ENCODE peak calls at places on chromosomes 11 and 22, in six cellular contexts. H is CD8-positive, alpha-beta T cell; F is mammary epithelial cell; S is stomach; O is testis; Z is body of pancreas. K is an unnamed sample. For H3K9me3, the result is how much of the 10 kb centered on the place peaks cover.

GRCh38 chr11:789951-790350 is at the start of gene CEND1:
- DNase-seq in H (no peak), F (no peak), S (no peak), O (no peak), Z (no peak), K (no peak)

GRCh38 chr11:57203882-57204281 is 22.1 kb downstream of the LRRC55 start:
- DNase-seq in H (no peak), F (no peak), S (no peak), O (no peak), Z (no peak), K (no peak)

GRCh38 chr11:3809624-3809928 is 1.2 kb downstream of the PGAP2 start:
- DNase-seq in H (no peak), F (no peak), S (no peak), O (no peak), Z (no peak), K (no peak)

GRCh38 chr11:60937811-60938210 is 13.6 kb downstream of the TMEM132A start:
- DNase-seq in H (no peak), F (no peak), S (no peak), O (no peak), Z (no peak), K (no peak)

GRCh38 chr11:3156661-3157311 is 8.3 kb downstream of the OSBPL5 start:
- DNase-seq in H (no peak), F (no peak), S (no peak), O (no peak), Z (no peak), K (peak)

GRCh38 chr11:90997241-90997640 is 774.4 kb upstream of the CHORDC1 start:
- DNase-seq in H (no peak), F (no peak), S (no peak), O (no peak), Z (no peak), K (no peak)

GRCh38 chr22:38051261-38051660 is 5.9 kb upstream of the PICK1 start:
- DNase-seq in H (no peak), F (no peak), S (no peak), O (no peak), Z (no peak), K (no peak)

GRCh38 chr11:117498791-117499190 is 171.1 kb downstream of the CEP164 start:
- DNase-seq in H (no peak), F (no peak), S (no peak), O (no peak), Z (no peak), K (no peak)

GRCh38 chr11:65043881-65044501 is 3.0 kb downstream of the SAC3D1 start:
- DNase-seq in H (no peak), F (peak), S (no peak), O (no peak), Z (no peak), K (peak)

GRCh38 chr11:120241277-120241676 is 1.3 kb downstream of the POU2F3 start:
- DNase-seq in H (no peak), F (no peak), S (no peak), O (no peak), Z (no peak), K (no peak)

GRCh38 chr11:92667446-92668165 is 301.8 kb upstream of the MTNR1B start:
- DNase-seq in H (no peak), F (no peak), S (no peak), O (no peak), Z (no peak), K (no peak)

GRCh38 chr11:115990004-115990447 is 485.8 kb upstream of the CADM1 start:
- DNase-seq in H (no peak), F (no peak), S (no peak), O (peak), Z (peak), K (peak)

GRCh38 chr22:20211997-20212753 is 55.9 kb downstream of the RTN4R start:
- DNase-seq in H (no peak), F (peak), S (peak), O (no peak), Z (peak), K (peak)

GRCh38 chr22:39148727-39149535 is 3.5 kb downstream of the CBX7 start:
- DNase-seq in H (no peak), F (no peak), S (peak), O (peak), Z (peak), K (peak)

GRCh38 chr22:37563153-37564081 is 3.1 kb downstream of the CDC42EP1 start:
- DNase-seq in H (no peak), F (peak), S (peak), O (peak), Z (peak), K (peak)

GRCh38 chr11:75524576-75525432 is 937 bp downstream of the GDPD5 start:
- DNase-seq in H (no peak), F (no peak), S (peak), O (no peak), Z (peak), K (no peak)
- H3K9me3 ChIP-seq in H (under half), F (under half), S (under half), O (under half), Z (under half), K (under half)

DNA sequence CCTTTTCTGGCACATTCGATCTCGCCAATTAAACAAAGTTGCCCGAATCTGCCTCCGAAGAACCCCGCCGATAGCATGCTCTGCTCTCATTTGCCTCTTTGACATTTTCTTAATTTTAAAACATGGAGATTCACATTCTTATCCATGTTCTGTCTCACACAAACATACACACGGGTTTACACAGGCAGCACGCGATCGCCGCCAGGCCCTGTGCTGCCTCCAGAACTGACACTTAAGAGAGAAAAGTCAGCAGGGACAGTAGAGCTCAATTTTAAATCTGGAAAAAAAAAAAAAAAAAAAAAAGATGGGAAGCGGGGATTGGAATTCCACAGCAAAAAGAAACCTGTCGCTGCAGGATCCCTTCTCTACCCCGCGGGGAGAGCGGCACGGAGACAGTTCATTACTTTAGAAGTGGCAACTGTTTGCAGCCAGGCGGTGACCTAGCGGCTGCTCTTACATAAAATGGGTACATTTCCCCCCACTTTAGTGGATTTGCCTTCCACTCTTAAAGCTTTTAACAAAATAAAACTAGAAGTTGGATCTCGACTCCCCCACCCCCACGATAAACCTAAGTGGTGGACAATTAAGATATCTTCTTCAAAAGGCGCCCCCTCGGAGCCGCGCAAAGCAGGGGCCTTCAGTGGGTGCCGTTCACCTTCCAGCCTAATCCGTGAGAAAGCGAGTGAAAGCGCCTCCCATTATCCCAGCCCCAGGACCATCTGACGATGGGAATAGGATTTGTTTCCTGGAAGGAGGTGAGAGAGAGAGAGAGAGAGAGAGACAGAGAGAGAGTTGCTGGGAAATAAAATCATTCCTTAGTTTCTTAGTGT is 13.7 kb downstream of the PAX6 start:
- DNase-seq in H (no peak), F (no peak), S (no peak), O (no peak), Z (no peak), K (peak)
- H3K9me3 ChIP-seq in H (under half), F (under half), S (under half), O (under half), Z (under half), K (under half)

GRCh38 chr11:15189646-15190365 is 75.1 kb downstream of the INSC start:
- DNase-seq in H (no peak), F (no peak), S (no peak), O (no peak), Z (no peak), K (no peak)
- H3K9me3 ChIP-seq in H (under half), F (under half), S (under half), O (under half), Z (under half), K (under half)

GRCh38 chr22:47543447-47543846 is 781.0 kb downstream of the TBC1D22A start:
- DNase-seq in H (no peak), F (no peak), S (no peak), O (no peak), Z (no peak), K (no peak)

GRCh38 chr22:47535681-47536080 is 773.2 kb downstream of the TBC1D22A start:
- DNase-seq in H (no peak), F (no peak), S (no peak), O (no peak), Z (no peak), K (no peak)

GRCh38 chr22:47540011-47540410 is 777.6 kb downstream of the TBC1D22A start:
- DNase-seq in H (no peak), F (no peak), S (no peak), O (no peak), Z (no peak), K (no peak)

GRCh38 chr22:47534150-47535133 is 772.0 kb downstream of the TBC1D22A start:
- DNase-seq in H (no peak), F (no peak), S (no peak), O (peak), Z (no peak), K (no peak)

GRCh38 chr22:47539374-47539773 is 776.9 kb downstream of the TBC1D22A start:
- DNase-seq in H (no peak), F (no peak), S (no peak), O (no peak), Z (no peak), K (no peak)
- H3K9me3 ChIP-seq in H (under half), F (under half), S (under half), O (under half), Z (under half), K (under half)

GRCh38 chr22:47465222-47465621 is 702.8 kb downstream of the TBC1D22A start:
- DNase-seq in H (no peak), F (no peak), S (no peak), O (no peak), Z (no peak), K (no peak)

GRCh38 chr22:47465809-47466208 is 703.4 kb downstream of the TBC1D22A start:
- DNase-seq in H (no peak), F (no peak), S (no peak), O (no peak), Z (no peak), K (no peak)

GRCh38 chr22:47460870-47461269 is 698.4 kb downstream of the TBC1D22A start:
- DNase-seq in H (no peak), F (no peak), S (no peak), O (no peak), Z (no peak), K (no peak)

GRCh38 chr22:47458348-47458747 is 695.9 kb downstream of the TBC1D22A start:
- DNase-seq in H (no peak), F (no peak), S (no peak), O (no peak), Z (no peak), K (no peak)

GRCh38 chr22:47463220-47463619 is 700.8 kb downstream of the TBC1D22A start:
- DNase-seq in H (no peak), F (no peak), S (no peak), O (no peak), Z (no peak), K (no peak)
- H3K9me3 ChIP-seq in H (under half), F (under half), S (under half), O (under half), Z (under half), K (under half)

DNA sequence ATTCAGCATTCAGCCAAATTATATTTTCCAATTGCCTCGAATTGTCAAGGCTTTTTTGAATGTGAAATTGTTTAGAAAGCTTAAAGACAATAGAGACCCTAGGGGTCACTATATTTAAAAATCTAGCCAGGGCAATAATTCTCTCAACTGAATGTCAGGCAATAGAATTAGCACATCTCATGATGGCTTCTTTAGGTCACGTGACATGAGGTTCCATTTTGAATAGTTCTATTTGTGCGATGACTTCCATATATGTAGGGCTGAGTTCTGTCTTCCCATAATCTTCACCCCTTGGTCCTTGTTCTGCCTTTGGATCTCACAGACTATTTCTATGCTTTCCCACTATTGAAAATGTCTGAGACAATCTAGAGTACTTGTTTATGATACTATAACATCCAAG is 527.7 kb upstream of the KIRREL3 start:
- DNase-seq in H (no peak), F (no peak), S (no peak), O (no peak), Z (no peak), K (no peak)
- H3K9me3 ChIP-seq in H (under half), F (under half), S (under half), O (under half), Z (under half), K (under half)

DNA sequence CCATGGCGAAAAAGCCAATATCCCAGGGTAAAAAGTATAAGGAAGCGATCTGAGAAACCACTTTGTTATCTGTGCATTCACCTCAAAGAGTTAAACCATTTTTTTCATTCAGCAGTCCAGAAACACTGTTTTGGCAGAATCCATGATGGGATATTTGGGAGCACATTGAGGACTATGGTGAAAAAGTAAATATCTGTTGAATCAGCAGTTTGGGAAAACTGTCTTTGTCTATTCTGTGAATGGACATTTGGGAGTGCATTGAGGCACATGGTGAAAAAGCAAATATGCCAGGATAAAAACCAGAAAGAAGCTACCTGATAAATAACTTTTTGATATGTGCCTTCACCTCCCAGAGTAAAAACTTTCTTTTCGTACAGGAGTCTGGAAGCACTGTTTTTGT is 187.4 kb downstream of the OR4A47 start:
- DNase-seq in H (no peak), F (no peak), S (no peak), O (no peak), Z (no peak), K (no peak)
- H3K9me3 ChIP-seq in H (under half), F (under half), S (under half), O (under half), Z (under half), K (under half)

GRCh38 chr11:127950162-127950561 is 637.2 kb downstream of the ETS1 start:
- DNase-seq in H (no peak), F (no peak), S (no peak), O (no peak), Z (no peak), K (no peak)
- H3K9me3 ChIP-seq in H (under half), F (under half), S (under half), O (under half), Z (under half), K (under half)

K was measured in aorta.